ENCODE peak calls at places on chromosomes 16 and 17, in nine cellular contexts. Q is endothelial cell of umbilical vein, E is K562, N is HepG2, F is breast epithelium, Y is Panc1, R is stomach, H is H1, Z is transverse colon. J is an unnamed sample.

GRCh38 chr16:82195917-82196494 is 26.0 kb upstream of the MPHOSPH6 start:
- DNase-seq in Q (peak), E (no peak), N (no peak), F (no peak), Y (no peak), R (no peak), H (no peak), Z (no peak), J (no peak)

GRCh38 chr17:9268546-9268945 is 247.2 kb downstream of the NTN1 start:
- DNase-seq in Q (no peak), E (no peak), N (no peak), F (no peak), Y (no peak), R (no peak), H (no peak), Z (no peak), J (no peak)

GRCh38 chr16:84024854-84025253 is 17.7 kb downstream of the SLC38A8 start:
- DNase-seq in Q (peak), E (no peak), N (no peak), F (no peak), Y (no peak), R (no peak), H (no peak), Z (no peak), J (no peak)

GRCh38 chr17:65660078-65660477 is 98.6 kb upstream of the AXIN2 start:
- DNase-seq in Q (no peak), E (no peak), N (no peak), F (no peak), Y (no peak), R (no peak), H (no peak), Z (no peak), J (no peak)

GRCh38 chr17:80477647-80478478 is 1.5 kb upstream of the NPTX1 start:
- DNase-seq in Q (peak), E (peak), N (no peak), F (no peak), Y (no peak), R (no peak), H (peak), Z (peak), J (no peak)

GRCh38 chr16:58442547-58442946 is 50.3 kb downstream of the GINS3 start:
- DNase-seq in Q (no peak), E (no peak), N (no peak), F (no peak), Y (no peak), R (no peak), H (no peak), Z (no peak), J (no peak)

GRCh38 chr16:27110524-27110896 is 43.8 kb downstream of the C16orf82 start:
- DNase-seq in Q (no peak), E (no peak), N (no peak), F (peak), Y (no peak), R (no peak), H (no peak), Z (no peak), J (no peak)

GRCh38 chr16:8717892-8718400 is 43.5 kb downstream of the ABAT start:
- DNase-seq in Q (no peak), E (no peak), N (no peak), F (no peak), Y (no peak), R (no peak), H (no peak), Z (no peak), J (no peak)

GRCh38 chr17:80116923-80117380 is 15.6 kb downstream of the GAA start:
- DNase-seq in Q (no peak), E (no peak), N (no peak), F (no peak), Y (no peak), R (no peak), H (no peak), Z (no peak), J (no peak)

GRCh38 chr16:86458457-86458777 is 51.9 kb upstream of the FOXF1 start:
- DNase-seq in Q (no peak), E (no peak), N (no peak), F (no peak), Y (no peak), R (no peak), H (no peak), Z (no peak), J (no peak)

GRCh38 chr16:50861926-50862325 is 120.0 kb downstream of the CYLD start:
- DNase-seq in Q (no peak), E (no peak), N (peak), F (no peak), Y (no peak), R (no peak), H (no peak), Z (no peak), J (no peak)

GRCh38 chr17:68184816-68185436 is 62.9 kb upstream of the AMZ2 start:
- DNase-seq in Q (no peak), E (no peak), N (no peak), F (no peak), Y (no peak), R (no peak), H (no peak), Z (no peak), J (no peak)

GRCh38 chr16:10965440-10966039 is 21.2 kb downstream of the CLEC16A start:
- DNase-seq in Q (no peak), E (no peak), N (no peak), F (no peak), Y (no peak), R (no peak), H (no peak), Z (no peak), J (no peak)

GRCh38 chr17:206941-207560 is 25.6 kb upstream of the DOC2B start:
- DNase-seq in Q (no peak), E (no peak), N (no peak), F (no peak), Y (no peak), R (no peak), H (no peak), Z (no peak), J (no peak)

GRCh38 chr17:31580331-31581021 is 189.0 kb downstream of the RAB11FIP4 start:
- DNase-seq in Q (peak), E (no peak), N (no peak), F (no peak), Y (no peak), R (peak), H (no peak), Z (no peak), J (no peak)

GRCh38 chr17:28973414-28973813 is 22.1 kb upstream of the PHF12 start:
- DNase-seq in Q (no peak), E (no peak), N (no peak), F (no peak), Y (no peak), R (no peak), H (no peak), Z (no peak), J (no peak)

GRCh38 chr17:60392845-60393702 is 1.1 kb upstream of the USP32 start:
- DNase-seq in Q (peak), E (no peak), N (peak), F (no peak), Y (no peak), R (peak), H (no peak), Z (peak), J (no peak)

GRCh38 chr17:1011138-1011537 is 14.2 kb downstream of the TIMM22 start:
- DNase-seq in Q (no peak), E (no peak), N (no peak), F (no peak), Y (no peak), R (no peak), H (no peak), Z (no peak), J (no peak)

GRCh38 chr16:600781-601180 is 10.9 kb downstream of the RAB40C start:
- DNase-seq in Q (peak), E (no peak), N (peak), F (no peak), Y (no peak), R (no peak), H (no peak), Z (no peak), J (no peak)

GRCh38 chr17:33725675-33726271 is 432.7 kb upstream of the ASIC2 start:
- DNase-seq in Q (peak), E (peak), N (peak), F (no peak), Y (no peak), R (peak), H (peak), Z (peak), J (no peak)

GRCh38 chr17:57277923-57278604 is 21.7 kb downstream of the MSI2 start:
- DNase-seq in Q (no peak), E (no peak), N (no peak), F (no peak), Y (no peak), R (no peak), H (no peak), Z (no peak), J (no peak)

GRCh38 chr17:78357177-78357586 is 2.7 kb downstream of the SOCS3 start:
- DNase-seq in Q (peak), E (no peak), N (no peak), F (no peak), Y (no peak), R (no peak), H (no peak), Z (no peak), J (no peak)

GRCh38 chr16:1613240-1613639 is 1.1 kb downstream of the CRAMP1 start:
- DNase-seq in Q (peak), E (no peak), N (no peak), F (no peak), Y (no peak), R (no peak), H (no peak), Z (no peak), J (no peak)

GRCh38 chr17:31907342-31907975 is 6.0 kb upstream of the UTP6 start:
- DNase-seq in Q (peak), E (no peak), N (no peak), F (no peak), Y (no peak), R (peak), H (no peak), Z (peak), J (no peak)

GRCh38 chr16:4936991-4937781 is at the start of gene PPL:
- DNase-seq in Q (no peak), E (peak), N (peak), F (peak), Y (no peak), R (peak), H (peak), Z (peak), J (no peak)

GRCh38 chr17:14790518-14790917 is 474.6 kb downstream of the PMP22 start:
- DNase-seq in Q (no peak), E (no peak), N (no peak), F (no peak), Y (no peak), R (no peak), H (no peak), Z (no peak), J (no peak)

GRCh38 chr16:58506241-58507194 is 6.6 kb downstream of the NDRG4 start:
- DNase-seq in Q (no peak), E (no peak), N (no peak), F (peak), Y (no peak), R (peak), H (no peak), Z (no peak), J (no peak)

GRCh38 chr16:56941856-56942331 is 10.0 kb downstream of the HERPUD1 start:
- DNase-seq in Q (no peak), E (no peak), N (no peak), F (no peak), Y (no peak), R (no peak), H (no peak), Z (no peak), J (no peak)
- TF ChIP-seq POLR2AphosphoS5 in Q (no peak), E (peak), N (peak), F (no peak), Y (no peak), R (no peak), H (no peak), Z (peak), J (no peak)

GRCh38 chr17:72502111-72502939 is 381.5 kb downstream of the SOX9 start:
- DNase-seq in Q (no peak), E (no peak), N (peak), F (no peak), Y (no peak), R (peak), H (no peak), Z (peak), J (no peak)
- H3K27ac ChIP-seq in Q (no peak), E (no peak), N (peak), F (peak), Y (peak), R (peak), H (no peak), Z (peak), J (no peak)

GRCh38 chr17:17835415-17836249 is 1.2 kb downstream of the SREBF1 start:
- DNase-seq in Q (no peak), E (no peak), N (no peak), F (no peak), Y (no peak), R (no peak), H (no peak), Z (no peak), J (no peak)
- TF ChIP-seq POLR2AphosphoS5 in Q (no peak), E (no peak), N (no peak), F (no peak), Y (no peak), R (no peak), H (no peak), Z (no peak), J (no peak)

GRCh38 chr17:45237686-45238085 is 16.0 kb downstream of the FMNL1 start:
- DNase-seq in Q (no peak), E (no peak), N (no peak), F (no peak), Y (no peak), R (no peak), H (no peak), Z (no peak), J (no peak)
- H3K27ac ChIP-seq in Q (no peak), E (no peak), N (no peak), F (no peak), Y (no peak), R (no peak), H (no peak), Z (no peak), J (no peak)

GRCh38 chr16:69451166-69451565 is 26.7 kb downstream of the CYB5B start:
- DNase-seq in Q (no peak), E (no peak), N (no peak), F (no peak), Y (no peak), R (no peak), H (no peak), Z (no peak), J (no peak)

GRCh38 chr16:69444873-69445517 is 20.6 kb downstream of the CYB5B start:
- DNase-seq in Q (peak), E (no peak), N (no peak), F (no peak), Y (no peak), R (no peak), H (no peak), Z (no peak), J (no peak)

GRCh38 chr16:69443809-69444611 is 19.6 kb downstream of the CYB5B start:
- DNase-seq in Q (peak), E (peak), N (no peak), F (no peak), Y (peak), R (no peak), H (no peak), Z (peak), J (no peak)

GRCh38 chr16:69453936-69454335 is 29.5 kb downstream of the CYB5B start:
- DNase-seq in Q (no peak), E (no peak), N (no peak), F (no peak), Y (no peak), R (no peak), H (no peak), Z (no peak), J (no peak)

DNA sequence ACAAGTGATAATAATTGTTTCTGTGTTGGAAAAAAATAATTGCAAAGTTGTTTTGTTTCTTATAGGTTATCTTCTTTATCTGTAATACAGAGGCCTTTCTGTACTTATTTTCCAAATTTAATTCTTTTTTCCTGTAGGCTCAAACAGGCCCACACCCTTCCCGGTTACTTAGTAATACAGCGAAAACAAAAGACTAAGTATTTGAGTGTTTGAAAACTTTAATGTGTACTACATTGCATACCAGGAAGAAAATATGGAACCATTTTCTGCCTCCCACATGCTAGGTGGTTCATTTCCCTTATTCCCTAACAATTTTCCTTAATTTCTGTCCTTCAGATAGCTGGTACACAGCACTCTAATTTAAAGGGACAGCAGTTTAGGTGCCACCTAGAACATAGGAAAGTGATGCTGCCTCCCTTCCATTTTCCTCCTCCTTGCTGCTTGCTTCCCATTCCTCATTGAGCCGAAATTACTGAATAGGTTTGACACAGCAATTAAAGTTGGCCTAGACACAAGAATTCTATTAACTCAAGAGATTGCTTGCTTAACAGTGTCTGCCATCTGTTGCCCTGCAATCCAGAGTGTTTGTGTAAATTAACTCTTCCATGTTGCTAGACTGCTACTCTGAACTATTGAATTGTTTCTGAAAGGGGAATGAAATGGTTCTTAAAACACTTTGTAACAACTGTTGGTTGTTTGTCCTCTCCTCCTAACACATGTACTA is 24.2 kb downstream of the CYB5B start:
- DNase-seq in Q (peak), E (no peak), N (no peak), F (no peak), Y (no peak), R (no peak), H (no peak), Z (no peak), J (no peak)
- TF ChIP-seq POLR2AphosphoS5 in Q (no peak), E (no peak), N (no peak), F (no peak), Y (no peak), R (no peak), H (no peak), Z (peak), J (no peak)

GRCh38 chr17:8122391-8122922 is 1.4 kb downstream of the HES7 start:
- DNase-seq in Q (peak), E (no peak), N (no peak), F (no peak), Y (no peak), R (no peak), H (peak), Z (no peak), J (no peak)

GRCh38 chr17:8119575-8120519 is 1.5 kb upstream of the ALOXE3 start:
- DNase-seq in Q (peak), E (no peak), N (peak), F (peak), Y (peak), R (peak), H (peak), Z (peak), J (peak)

GRCh38 chr17:8121531-8122390 is 2.1 kb downstream of the HES7 start:
- DNase-seq in Q (peak), E (peak), N (no peak), F (no peak), Y (no peak), R (no peak), H (peak), Z (peak), J (no peak)

GRCh38 chr17:8118769-8119574 is 658 bp upstream of the ALOXE3 start:
- DNase-seq in Q (peak), E (peak), N (peak), F (peak), Y (no peak), R (peak), H (peak), Z (peak), J (peak)

DNA sequence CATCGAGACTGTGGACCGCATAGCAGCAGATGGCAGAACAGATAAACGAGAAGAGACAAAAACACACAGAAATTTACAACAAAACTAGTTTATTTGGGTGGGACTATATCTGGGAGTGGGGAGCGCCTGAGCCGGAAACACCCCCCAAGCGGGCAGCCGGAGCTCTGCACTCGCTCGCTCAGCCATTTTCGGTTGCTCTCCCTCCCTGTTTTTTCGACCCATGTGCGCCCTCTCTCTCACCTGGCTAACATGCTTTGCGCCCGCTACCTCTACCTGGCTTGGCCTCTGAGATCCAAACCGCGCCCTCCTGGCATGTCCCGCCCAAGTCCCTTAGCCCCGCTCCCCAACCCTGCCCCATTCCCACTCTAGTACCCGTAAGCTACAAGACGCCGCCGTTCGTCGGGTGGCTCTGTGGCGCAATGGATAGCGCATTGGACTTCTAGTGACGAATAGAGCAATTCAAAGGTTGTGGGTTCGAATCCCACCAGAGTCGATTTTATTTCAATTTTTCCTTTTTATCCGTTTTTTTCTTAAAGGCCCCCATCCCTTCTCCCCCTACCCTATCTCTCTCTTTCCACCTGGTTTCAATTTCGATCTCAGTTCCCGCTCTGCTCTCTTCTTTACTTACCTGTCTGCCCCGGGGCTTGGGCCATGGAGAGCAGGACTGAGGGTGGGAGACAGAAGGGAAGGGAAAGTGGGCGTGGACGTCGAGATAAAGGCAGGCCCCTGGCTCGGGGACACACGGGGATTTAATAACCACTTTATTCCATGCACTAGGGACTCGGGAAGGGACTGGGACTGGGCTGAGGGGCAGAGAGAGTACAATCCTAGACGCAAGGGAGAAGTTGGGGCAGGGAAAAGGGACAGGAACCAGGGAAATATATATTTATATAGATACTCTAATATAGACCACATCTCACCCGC is 2.5 kb upstream of the ALOXE3 start:
- DNase-seq in Q (peak), E (peak), N (no peak), F (no peak), Y (no peak), R (peak), H (peak), Z (peak), J (no peak)
- H3K27ac ChIP-seq in Q (no peak), E (peak), N (peak), F (peak), Y (peak), R (no peak), H (no peak), Z (peak), J (peak)

DNA sequence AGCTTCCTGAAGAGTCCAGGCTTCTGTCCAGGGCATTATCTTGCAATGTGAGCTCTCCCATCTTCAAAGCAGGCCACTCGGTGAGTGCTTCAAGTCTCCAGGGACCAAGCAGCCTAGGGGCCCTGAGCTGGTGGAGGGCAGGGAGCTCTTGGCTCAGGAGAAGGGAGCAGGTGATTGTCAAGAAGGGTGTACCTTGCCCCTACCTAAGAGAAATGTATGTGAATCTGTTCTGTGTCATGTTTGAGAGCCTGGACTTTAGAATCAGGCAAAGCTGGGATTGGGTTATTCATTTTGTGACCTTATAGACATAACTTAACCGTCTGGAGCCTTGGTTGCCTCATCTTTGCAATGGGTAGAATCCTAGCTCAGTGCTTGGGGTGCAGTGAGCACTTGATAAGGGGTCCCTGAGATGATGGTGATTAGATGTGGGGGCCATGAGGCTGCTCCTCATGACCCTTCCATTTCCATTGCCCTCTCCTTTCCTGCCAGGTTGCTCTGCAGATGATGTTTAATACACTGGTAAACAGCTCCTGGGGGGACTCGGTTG is 15.9 kb downstream of the ZNF768 start:
- DNase-seq in Q (no peak), E (no peak), N (no peak), F (no peak), Y (no peak), R (no peak), H (no peak), Z (no peak), J (no peak)
- TF ChIP-seq POLR2AphosphoS5 in Q (no peak), E (no peak), N (no peak), F (no peak), Y (no peak), R (no peak), H (no peak), Z (no peak), J (no peak)

DNA sequence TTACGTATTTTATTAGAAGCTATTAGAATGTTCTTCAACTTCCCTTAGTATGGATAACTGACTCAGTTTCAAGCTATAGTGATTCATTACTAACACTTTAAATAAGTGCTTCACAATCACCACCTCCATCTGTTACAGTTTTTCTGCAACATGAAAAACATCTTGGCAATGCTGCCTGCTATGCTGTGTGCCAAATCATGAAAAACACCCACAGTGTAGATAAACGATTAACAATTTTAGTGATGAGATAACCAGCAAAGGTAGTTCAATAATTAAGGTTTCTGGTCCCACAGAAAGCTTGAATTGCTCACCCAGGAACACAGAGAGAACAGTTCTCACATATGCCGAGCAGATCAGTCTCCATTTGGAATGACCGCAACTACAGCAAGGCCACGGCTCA is 51.4 kb upstream of the SLC25A19 start:
- DNase-seq in Q (no peak), E (no peak), N (no peak), F (no peak), Y (no peak), R (no peak), H (no peak), Z (no peak), J (no peak)
- H3K27ac ChIP-seq in Q (no peak), E (no peak), N (no peak), F (no peak), Y (no peak), R (no peak), H (no peak), Z (no peak), J (no peak)

J was measured in esophagus muscularis mucosa.